ENCODE peak calls at places on chromosomes 12 and 14, in eight cellular contexts. G, D, X, Y, M, R, F and T are unnamed samples.

GRCh38 chr14:61321385-61322010 is at the start of gene PRKCH:
- DNase-seq in G (peak), D (no peak), X (peak), Y (peak), M (peak), R (peak), F (peak), T (peak)

GRCh38 chr12:130873825-130874224 is 2.0 kb downstream of the RAN start:
- DNase-seq in G (no peak), D (no peak), X (no peak), Y (no peak), M (no peak), R (no peak), F (no peak), T (no peak)

GRCh38 chr12:73072214-73072613 is 800.0 kb downstream of the TRHDE start:
- DNase-seq in G (no peak), D (no peak), X (no peak), Y (no peak), M (no peak), R (no peak), F (no peak), T (no peak)

GRCh38 chr14:51093371-51094281 is 1.3 kb downstream of the TRIM9 start:
- DNase-seq in G (peak), D (no peak), X (peak), Y (peak), M (no peak), R (no peak), F (peak), T (no peak)

GRCh38 chr14:103334644-103335603 is 887 bp downstream of the EIF5 start:
- DNase-seq in G (peak), D (peak), X (peak), Y (peak), M (no peak), R (peak), F (peak), T (peak)

GRCh38 chr12:3036901-3037600 is 40.1 kb upstream of the TSPAN9 start:
- DNase-seq in G (no peak), D (no peak), X (no peak), Y (no peak), M (no peak), R (no peak), F (no peak), T (no peak)

GRCh38 chr12:27081668-27082091 is 698 bp downstream of the C12orf71 start:
- DNase-seq in G (no peak), D (no peak), X (no peak), Y (no peak), M (peak), R (peak), F (peak), T (peak)

GRCh38 chr14:75011356-75012097 is 8.8 kb downstream of the EIF2B2 start:
- DNase-seq in G (no peak), D (peak), X (no peak), Y (peak), M (no peak), R (peak), F (no peak), T (peak)

GRCh38 chr12:78645956-78646355 is 218.6 kb upstream of the SYT1 start:
- DNase-seq in G (no peak), D (no peak), X (no peak), Y (peak), M (no peak), R (peak), F (no peak), T (no peak)

GRCh38 chr12:7090222-7090998 is 1.8 kb downstream of the C1R start:
- DNase-seq in G (no peak), D (no peak), X (no peak), Y (no peak), M (no peak), R (peak), F (no peak), T (no peak)

GRCh38 chr14:100410056-100410565 is 87.0 kb downstream of the SLC25A47 start:
- DNase-seq in G (no peak), D (peak), X (no peak), Y (peak), M (no peak), R (no peak), F (no peak), T (peak)

GRCh38 chr14:54221971-54222370 is 174.8 kb upstream of the CDKN3 start:
- DNase-seq in G (no peak), D (no peak), X (no peak), Y (no peak), M (no peak), R (no peak), F (no peak), T (no peak)

GRCh38 chr12:66600805-66601392 is 78.0 kb downstream of the GRIP1 start:
- DNase-seq in G (no peak), D (no peak), X (no peak), Y (no peak), M (no peak), R (no peak), F (no peak), T (no peak)

GRCh38 chr14:70133461-70133860 is 55.3 kb downstream of the SLC8A3 start:
- DNase-seq in G (no peak), D (no peak), X (no peak), Y (no peak), M (no peak), R (no peak), F (no peak), T (no peak)

GRCh38 chr14:100547633-100548294 is 39.5 kb downstream of the BEGAIN start:
- DNase-seq in G (peak), D (no peak), X (no peak), Y (peak), M (peak), R (peak), F (no peak), T (peak)

GRCh38 chr12:99250091-99250490 is 397.5 kb upstream of the GARIN6 start:
- DNase-seq in G (no peak), D (no peak), X (no peak), Y (no peak), M (no peak), R (no peak), F (no peak), T (no peak)

GRCh38 chr14:34498684-34499412 is 36.8 kb upstream of the SPTSSA start:
- DNase-seq in G (no peak), D (no peak), X (no peak), Y (peak), M (no peak), R (no peak), F (peak), T (no peak)

GRCh38 chr12:67270622-67271021 is 1.5 kb downstream of the CAND1 start:
- DNase-seq in G (no peak), D (no peak), X (no peak), Y (no peak), M (no peak), R (no peak), F (no peak), T (no peak)

GRCh38 chr12:23399402-23399933 is 550.0 kb downstream of the SOX5 start:
- DNase-seq in G (no peak), D (no peak), X (no peak), Y (no peak), M (no peak), R (no peak), F (no peak), T (no peak)

GRCh38 chr14:85088231-85088630 is 441.7 kb upstream of the FLRT2 start:
- DNase-seq in G (no peak), D (no peak), X (no peak), Y (peak), M (peak), R (peak), F (no peak), T (no peak)

DNA sequence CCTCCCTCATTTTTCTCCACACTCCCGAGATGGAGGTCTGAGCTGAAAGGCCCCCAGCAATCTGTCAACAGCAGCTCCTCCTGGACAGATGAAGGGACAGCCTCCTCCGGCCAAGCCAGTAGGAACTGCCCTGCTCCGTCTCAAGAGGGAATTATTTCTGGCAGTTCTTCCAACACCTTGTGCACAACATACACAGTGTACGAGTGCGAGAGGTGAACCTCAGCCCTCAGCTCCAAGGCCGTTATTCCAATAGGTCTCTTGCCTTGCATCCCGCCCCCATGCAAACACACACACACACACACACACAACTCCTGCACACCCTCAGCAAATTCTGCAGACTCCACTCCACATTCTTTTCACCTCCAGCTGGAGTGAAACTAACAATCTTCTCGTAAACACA is 181.7 kb upstream of the FAR2 start:
- DNase-seq in G (no peak), D (no peak), X (no peak), Y (no peak), M (no peak), R (no peak), F (no peak), T (no peak)
- H3K4me3 ChIP-seq in G (no peak), D (no peak), X (no peak), Y (no peak), M (no peak), R (no peak), F (no peak), T (no peak)

DNA sequence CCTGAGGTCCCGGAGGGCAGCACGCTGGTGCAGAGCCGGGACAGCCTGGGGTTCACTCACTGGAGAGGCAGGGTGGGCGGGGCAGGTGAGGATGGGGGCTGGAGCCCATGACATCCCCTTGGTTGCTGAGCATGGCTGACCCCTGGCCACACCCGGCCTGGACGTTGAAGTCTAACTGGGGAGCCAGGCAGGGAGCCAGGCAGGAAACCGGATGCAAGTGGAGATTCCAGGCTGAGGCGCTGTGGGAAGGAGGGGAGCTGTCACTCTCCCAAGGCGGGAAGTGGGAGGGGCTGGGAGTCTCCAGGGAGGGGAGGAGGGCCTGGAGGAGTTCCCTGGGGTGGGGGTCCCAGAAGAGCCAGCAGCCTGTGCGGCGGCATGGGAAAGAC is 7.7 kb upstream of the INF2 start:
- DNase-seq in G (no peak), D (peak), X (peak), Y (peak), M (no peak), R (peak), F (peak), T (peak)
- H3K4me3 ChIP-seq in G (no peak), D (peak), X (no peak), Y (peak), M (peak), R (peak), F (peak), T (peak)

GRCh38 chr12:31586703-31587102 is 4.2 kb downstream of the DENND5B start:
- DNase-seq in G (no peak), D (no peak), X (no peak), Y (no peak), M (no peak), R (no peak), F (no peak), T (no peak)

GRCh38 chr12:31589582-31589895 is 1.4 kb downstream of the DENND5B start:
- DNase-seq in G (no peak), D (no peak), X (no peak), Y (no peak), M (no peak), R (no peak), F (no peak), T (no peak)

GRCh38 chr12:31589896-31590729 is 823 bp downstream of the DENND5B start:
- DNase-seq in G (peak), D (no peak), X (peak), Y (peak), M (no peak), R (peak), F (peak), T (peak)

GRCh38 chr12:31590730-31591307 is at the start of gene DENND5B:
- DNase-seq in G (peak), D (no peak), X (peak), Y (peak), M (no peak), R (peak), F (peak), T (peak)

DNA sequence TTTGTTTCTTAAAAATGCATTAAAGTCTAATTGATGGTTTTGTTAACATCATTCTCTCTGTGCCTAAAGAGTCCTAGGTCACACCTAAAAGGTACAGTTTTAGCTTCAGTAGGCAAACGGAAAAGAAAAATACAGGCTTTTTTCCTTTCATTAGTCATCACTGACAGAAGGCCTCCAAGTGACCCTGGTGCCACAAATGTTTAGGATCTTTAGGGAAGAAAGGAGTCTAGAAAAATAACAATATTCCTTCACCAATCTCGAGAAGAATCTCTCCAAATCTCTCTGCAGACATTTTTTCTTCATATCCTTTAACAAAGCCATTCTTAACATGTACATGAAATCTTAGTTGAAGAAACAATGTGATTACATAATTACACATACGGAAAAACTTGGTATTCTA is 2.0 kb downstream of the DENND5B start:
- DNase-seq in G (no peak), D (no peak), X (no peak), Y (peak), M (no peak), R (peak), F (no peak), T (no peak)
- H3K4me3 ChIP-seq in G (no peak), D (peak), X (peak), Y (peak), M (no peak), R (peak), F (peak), T (peak)

GRCh38 chr14:106821119-106821518 is 1294.7 kb downstream of the TMEM121 start:
- DNase-seq in G (no peak), D (no peak), X (no peak), Y (no peak), M (no peak), R (no peak), F (no peak), T (no peak)
- H3K4me3 ChIP-seq in G (no peak), D (no peak), X (no peak), Y (no peak), M (no peak), R (no peak), F (no peak), T (no peak)

DNA sequence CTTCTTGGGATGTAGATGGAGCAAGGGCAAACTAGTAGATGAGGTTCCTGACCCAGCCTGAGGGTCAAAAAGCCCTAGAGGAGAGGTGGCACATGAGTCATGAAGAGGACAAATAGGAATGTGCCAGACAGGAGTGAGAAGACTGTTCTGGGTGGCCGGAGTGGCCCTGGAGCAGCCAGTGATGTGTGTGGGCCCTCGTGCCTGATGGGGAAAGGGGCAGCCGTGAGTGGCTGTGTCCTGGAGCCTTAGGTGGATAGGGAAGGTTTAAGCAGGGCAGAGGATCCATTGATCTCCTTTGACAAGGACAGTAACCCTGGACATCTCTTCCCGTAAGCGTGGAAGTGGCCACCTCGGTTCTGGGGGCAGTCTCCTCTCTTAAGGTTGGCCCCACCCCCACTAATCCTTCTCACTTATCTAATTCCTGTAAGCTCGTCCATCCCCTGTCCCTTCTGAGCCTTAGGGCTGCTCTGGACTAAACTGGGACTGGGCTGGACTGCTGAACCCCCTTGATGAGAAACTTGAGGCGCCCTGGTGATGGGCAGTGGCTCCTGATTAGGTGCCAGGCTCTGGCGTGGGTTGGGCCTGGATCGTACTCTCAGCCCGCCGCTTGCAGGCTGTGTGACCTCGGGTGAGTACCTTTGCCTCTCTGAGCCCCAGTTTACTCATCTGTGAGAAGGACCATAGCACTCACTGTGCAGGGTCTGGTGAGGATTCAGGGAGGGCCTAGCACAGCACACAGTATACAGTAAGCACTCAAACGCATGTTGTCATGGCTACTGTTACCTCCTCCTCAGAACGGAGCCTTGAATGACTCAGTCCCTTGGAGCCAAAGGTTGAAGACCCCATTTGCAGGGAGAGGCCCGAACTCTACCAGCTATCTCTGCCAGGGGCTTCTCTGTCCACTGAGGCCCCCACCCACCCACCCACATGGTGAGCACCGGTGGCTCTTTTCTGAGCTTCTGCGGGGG is 4.0 kb downstream of the FAM222A start:
- DNase-seq in G (no peak), D (no peak), X (no peak), Y (no peak), M (no peak), R (no peak), F (no peak), T (no peak)
- H3K4me3 ChIP-seq in G (no peak), D (no peak), X (no peak), Y (no peak), M (no peak), R (no peak), F (no peak), T (no peak)

GRCh38 chr14:65206448-65207096 is 104.3 kb upstream of the MAX start:
- DNase-seq in G (no peak), D (no peak), X (no peak), Y (peak), M (no peak), R (peak), F (no peak), T (peak)

GRCh38 chr14:65206078-65206447 is 103.7 kb upstream of the MAX start:
- DNase-seq in G (no peak), D (no peak), X (no peak), Y (no peak), M (no peak), R (no peak), F (no peak), T (no peak)

GRCh38 chr14:65210827-65211192 is 108.5 kb upstream of the MAX start:
- DNase-seq in G (no peak), D (no peak), X (no peak), Y (no peak), M (no peak), R (peak), F (no peak), T (no peak)

GRCh38 chr14:65210118-65210826 is 108.0 kb upstream of the MAX start:
- DNase-seq in G (no peak), D (no peak), X (no peak), Y (peak), M (no peak), R (peak), F (no peak), T (peak)

DNA sequence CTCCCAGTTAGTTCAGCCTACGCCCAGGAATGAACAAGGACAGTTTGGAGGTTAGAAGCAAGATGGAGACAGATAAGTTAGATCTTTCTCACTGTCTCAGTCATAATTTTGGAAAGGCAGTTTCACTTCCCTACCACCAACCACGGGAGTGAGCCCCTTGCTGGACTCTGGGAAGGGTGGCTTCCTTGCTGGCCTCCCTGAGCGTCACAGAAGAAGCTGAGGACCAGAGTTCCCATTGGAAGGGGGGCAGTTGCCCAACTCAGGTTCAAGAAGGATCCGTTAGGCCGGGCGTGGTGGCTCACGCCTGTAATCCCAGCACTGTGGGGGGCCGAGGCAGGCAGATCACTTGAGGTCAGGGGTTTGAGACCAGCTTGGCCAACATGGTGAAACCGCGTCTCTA is 106.2 kb upstream of the MAX start:
- DNase-seq in G (no peak), D (no peak), X (no peak), Y (no peak), M (no peak), R (no peak), F (no peak), T (no peak)
- H3K4me3 ChIP-seq in G (no peak), D (no peak), X (no peak), Y (no peak), M (no peak), R (no peak), F (no peak), T (no peak)

GRCh38 chr12:56128669-56129209 is 672 bp downstream of the ESYT1 start:
- DNase-seq in G (peak), D (no peak), X (no peak), Y (peak), M (no peak), R (peak), F (no peak), T (peak)

GRCh38 chr12:56129210-56129691 is 1.2 kb downstream of the ESYT1 start:
- DNase-seq in G (peak), D (no peak), X (no peak), Y (peak), M (no peak), R (peak), F (peak), T (no peak)

GRCh38 chr12:56127888-56128668 is at the start of gene ESYT1:
- DNase-seq in G (peak), D (peak), X (peak), Y (peak), M (peak), R (peak), F (peak), T (peak)

GRCh38 chr12:56127485-56127887 is 581 bp upstream of the ESYT1 start:
- DNase-seq in G (no peak), D (no peak), X (no peak), Y (no peak), M (no peak), R (no peak), F (no peak), T (no peak)

DNA sequence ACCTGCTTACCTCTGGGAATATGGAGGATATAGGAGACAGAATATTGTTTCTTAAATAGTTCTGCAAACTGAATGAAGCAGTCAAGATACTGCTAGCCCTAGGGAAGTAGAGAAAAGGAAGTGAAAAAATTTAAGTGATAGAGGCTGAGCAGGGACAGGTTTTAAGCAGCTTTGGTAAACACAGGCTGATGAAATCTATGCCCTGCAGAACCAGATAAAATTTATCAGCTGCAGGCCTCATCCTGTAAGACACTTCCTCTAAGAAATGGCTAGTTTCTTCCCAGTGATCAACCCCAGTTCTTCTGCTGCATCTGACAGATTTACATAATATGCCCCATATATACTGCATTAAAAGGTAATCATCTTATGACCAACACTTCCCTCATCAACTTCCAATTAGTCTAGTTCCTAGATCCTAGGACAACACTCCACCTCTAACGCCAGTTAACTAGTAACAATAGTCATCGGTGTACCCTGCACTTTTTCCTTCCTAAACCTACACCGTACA is 1.3 kb upstream of the ESYT1 start:
- DNase-seq in G (no peak), D (no peak), X (no peak), Y (no peak), M (no peak), R (no peak), F (no peak), T (no peak)
- H3K4me3 ChIP-seq in G (peak), D (no peak), X (no peak), Y (peak), M (no peak), R (peak), F (no peak), T (no peak)